ENCODE peak calls at places on chromosomes 13 and 19, in seven cellular contexts. U, J, L, C, T, O and A are unnamed samples.

GRCh38 chr19:35773020-35773809 is 2.1 kb upstream of the ARHGAP33 start:
- DNase-seq in U (no peak), J (no peak), L (no peak), C (no peak), T (no peak), O (no peak), A (peak)

GRCh38 chr13:36806102-36806501 is 12.9 kb upstream of the RFXAP start:
- DNase-seq in U (no peak), J (no peak), L (no peak), C (no peak), T (no peak), O (no peak), A (no peak)

GRCh38 chr13:30908416-30908980 is 2.4 kb downstream of the MEDAG start:
- DNase-seq in U (no peak), J (no peak), L (no peak), C (no peak), T (no peak), O (peak), A (peak)

GRCh38 chr19:33214621-33215020 is 11.0 kb downstream of the SLC7A10 start:
- DNase-seq in U (no peak), J (no peak), L (no peak), C (no peak), T (no peak), O (peak), A (peak)

GRCh38 chr13:48233886-48234488 is 981 bp downstream of the ITM2B start:
- DNase-seq in U (no peak), J (no peak), L (no peak), C (no peak), T (no peak), O (peak), A (peak)

GRCh38 chr13:87656311-87656710 is 14.9 kb upstream of the SLITRK5 start:
- DNase-seq in U (no peak), J (peak), L (no peak), C (no peak), T (no peak), O (no peak), A (no peak)

GRCh38 chr13:27245610-27246009 is 5.7 kb upstream of the RPL21 start:
- DNase-seq in U (no peak), J (no peak), L (no peak), C (no peak), T (no peak), O (no peak), A (no peak)

GRCh38 chr13:112938680-112939079 is 30.3 kb upstream of the MCF2L start:
- DNase-seq in U (no peak), J (no peak), L (no peak), C (no peak), T (no peak), O (no peak), A (no peak)

GRCh38 chr13:110359840-110360301 is 52.8 kb downstream of the COL4A2 start:
- DNase-seq in U (no peak), J (no peak), L (no peak), C (no peak), T (no peak), O (peak), A (no peak)

GRCh38 chr19:40740747-40741146 is 9.5 kb downstream of the ACTMAP start:
- DNase-seq in U (peak), J (no peak), L (no peak), C (no peak), T (peak), O (peak), A (no peak)

GRCh38 chr13:30006246-30006645 is 155.8 kb upstream of the UBL3 start:
- DNase-seq in U (no peak), J (no peak), L (no peak), C (no peak), T (no peak), O (no peak), A (no peak)

GRCh38 chr19:54209748-54210494 is 9.3 kb downstream of the RPS9 start:
- DNase-seq in U (peak), J (peak), L (no peak), C (no peak), T (peak), O (peak), A (peak)

GRCh38 chr13:77857810-77858209 is 60.8 kb downstream of the EDNRB start:
- DNase-seq in U (no peak), J (no peak), L (no peak), C (no peak), T (no peak), O (no peak), A (no peak)

GRCh38 chr13:39038569-39038898 is 278 bp downstream of the NHLRC3 start:
- DNase-seq in U (no peak), J (no peak), L (peak), C (no peak), T (peak), O (peak), A (peak)

GRCh38 chr13:95564948-95565347 is 12.4 kb downstream of the CLDN10 start:
- DNase-seq in U (no peak), J (no peak), L (no peak), C (no peak), T (no peak), O (peak), A (peak)

GRCh38 chr13:33249066-33249465 is 36.5 kb downstream of the STARD13 start:
- DNase-seq in U (no peak), J (no peak), L (no peak), C (no peak), T (no peak), O (no peak), A (peak)

GRCh38 chr13:32284927-32285632 is 30.1 kb downstream of the ZAR1L start:
- DNase-seq in U (no peak), J (no peak), L (no peak), C (no peak), T (no peak), O (peak), A (peak)

GRCh38 chr19:40612831-40613668 is 11.9 kb downstream of the LTBP4 start:
- DNase-seq in U (peak), J (no peak), L (peak), C (peak), T (peak), O (peak), A (peak)

GRCh38 chr13:111177081-111177711 is 62.1 kb downstream of the ARHGEF7 start:
- DNase-seq in U (no peak), J (peak), L (no peak), C (no peak), T (peak), O (no peak), A (peak)